ENCODE peak calls at places on chromosomes 5 and 9, in eight cellular contexts. C is BJ, U is PC-3, S is RWPE1, X is heart right ventricle, P is OCI-LY7, N is GM13976, O is H9. V is an unnamed sample.

GRCh38 chr5:108418172-108418571 is 36.3 kb upstream of the FBXL17 start:
- DNase-seq in C (no peak), U (no peak), S (no peak), X (peak), P (no peak), N (no peak), O (no peak), V (no peak)

GRCh38 chr9:2726620-2727335 is 9.5 kb downstream of the KCNV2 start:
- DNase-seq in C (no peak), U (peak), S (no peak), X (no peak), P (no peak), N (no peak), O (no peak), V (no peak)

GRCh38 chr5:89728750-89729149 is 680.8 kb downstream of the CETN3 start:
- DNase-seq in C (no peak), U (no peak), S (no peak), X (no peak), P (no peak), N (no peak), O (no peak), V (no peak)

GRCh38 chr9:22157271-22157670 is 148.2 kb upstream of the CDKN2B start:
- DNase-seq in C (no peak), U (no peak), S (no peak), X (no peak), P (no peak), N (no peak), O (no peak), V (no peak)

GRCh38 chr5:127409236-127409921 is 108.1 kb upstream of the PRRC1 start:
- DNase-seq in C (no peak), U (no peak), S (no peak), X (no peak), P (no peak), N (no peak), O (no peak), V (no peak)

GRCh38 chr5:1228121-1228520 is 2.9 kb downstream of the SLC6A18 start:
- DNase-seq in C (no peak), U (no peak), S (no peak), X (no peak), P (no peak), N (no peak), O (no peak), V (no peak)

GRCh38 chr9:131772940-131773339 is 33.1 kb upstream of the RAPGEF1 start:
- DNase-seq in C (no peak), U (no peak), S (no peak), X (no peak), P (no peak), N (no peak), O (no peak), V (no peak)

GRCh38 chr5:137027758-137028157 is 471.4 kb downstream of the SPOCK1 start:
- DNase-seq in C (no peak), U (no peak), S (no peak), X (no peak), P (no peak), N (no peak), O (no peak), V (no peak)

GRCh38 chr5:4058899-4059298 is 463.3 kb downstream of the IRX1 start:
- DNase-seq in C (no peak), U (no peak), S (peak), X (peak), P (no peak), N (no peak), O (peak), V (no peak)

GRCh38 chr9:113634597-113635515 is 171.3 kb downstream of the RGS3 start:
- DNase-seq in C (no peak), U (no peak), S (no peak), X (no peak), P (no peak), N (no peak), O (no peak), V (no peak)

GRCh38 chr5:140633081-140633471 is at the start of gene CD14:
- DNase-seq in C (no peak), U (peak), S (peak), X (peak), P (no peak), N (no peak), O (no peak), V (no peak)

GRCh38 chr5:134007581-134008256 is 2.9 kb upstream of the VDAC1 start:
- DNase-seq in C (no peak), U (no peak), S (peak), X (no peak), P (no peak), N (no peak), O (peak), V (peak)

GRCh38 chr9:89177401-89178161 is 1.0 kb downstream of the SHC3 start:
- DNase-seq in C (no peak), U (no peak), S (no peak), X (no peak), P (no peak), N (no peak), O (peak), V (peak)

GRCh38 chr9:115442054-115442453 is 324.1 kb upstream of the TNC start:
- DNase-seq in C (no peak), U (no peak), S (no peak), X (no peak), P (no peak), N (no peak), O (no peak), V (no peak)

GRCh38 chr5:52844885-52845284 is 57.2 kb downstream of the ITGA1 start:
- DNase-seq in C (no peak), U (no peak), S (no peak), X (no peak), P (no peak), N (no peak), O (no peak), V (no peak)

GRCh38 chr5:89425062-89425461 is 542.1 kb upstream of the MEF2C start:
- DNase-seq in C (no peak), U (no peak), S (no peak), X (no peak), P (no peak), N (no peak), O (no peak), V (no peak)

GRCh38 chr5:154038604-154039457 is at the start of the genes FAM114A2 and MFAP3:
- DNase-seq in C (no peak), U (peak), S (peak), X (peak), P (peak), N (peak), O (peak), V (peak)

GRCh38 chr5:38465702-38466443 is 90.6 kb downstream of the LIFR start:
- DNase-seq in C (no peak), U (no peak), S (no peak), X (no peak), P (no peak), N (no peak), O (no peak), V (no peak)

GRCh38 chr5:42583322-42583721 is 160.1 kb downstream of the GHR start:
- DNase-seq in C (no peak), U (peak), S (peak), X (peak), P (peak), N (peak), O (peak), V (peak)

GRCh38 chr5:36744678-36745659 is 131.6 kb upstream of the NIPBL start:
- DNase-seq in C (no peak), U (peak), S (peak), X (peak), P (peak), N (peak), O (peak), V (peak)

GRCh38 chr5:178625679-178626483 is 969 bp downstream of the CLK4 start:
- DNase-seq in C (no peak), U (peak), S (no peak), X (no peak), P (peak), N (peak), O (no peak), V (no peak)

GRCh38 chr5:108341866-108342265 is 40.0 kb downstream of the FBXL17 start:
- DNase-seq in C (no peak), U (no peak), S (no peak), X (no peak), P (no peak), N (no peak), O (no peak), V (no peak)

GRCh38 chr9:23851024-23851629 is 25.1 kb upstream of the ELAVL2 start:
- DNase-seq in C (no peak), U (no peak), S (peak), X (no peak), P (no peak), N (no peak), O (peak), V (peak)

GRCh38 chr9:16871358-16872151 is 1.1 kb upstream of the BNC2 start:
- DNase-seq in C (no peak), U (peak), S (peak), X (peak), P (no peak), N (peak), O (peak), V (peak)

GRCh38 chr9:18542837-18543405 is 69.0 kb downstream of the ADAMTSL1 start:
- DNase-seq in C (peak), U (peak), S (no peak), X (no peak), P (no peak), N (no peak), O (no peak), V (no peak)

GRCh38 chr5:6712136-6712581 is 1.1 kb upstream of the TENT4A start:
- DNase-seq in C (no peak), U (peak), S (no peak), X (peak), P (peak), N (peak), O (peak), V (peak)

GRCh38 chr5:10701567-10702039 is 59.4 kb downstream of the DAP start:
- DNase-seq in C (no peak), U (peak), S (peak), X (no peak), P (peak), N (peak), O (no peak), V (peak)

GRCh38 chr9:20408513-20408912 is 213.8 kb downstream of the MLLT3 start:
- DNase-seq in C (no peak), U (no peak), S (no peak), X (no peak), P (no peak), N (no peak), O (no peak), V (peak)

GRCh38 chr9:96441798-96442445 is 8.0 kb upstream of the HABP4 start:
- DNase-seq in C (no peak), U (peak), S (no peak), X (no peak), P (peak), N (peak), O (no peak), V (no peak)

GRCh38 chr5:149913449-149914419 is 30.9 kb downstream of the PDE6A start:
- DNase-seq in C (no peak), U (no peak), S (no peak), X (no peak), P (peak), N (no peak), O (no peak), V (no peak)

GRCh38 chr5:30650311-30650710 is 543.2 kb upstream of the CDH6 start:
- DNase-seq in C (no peak), U (peak), S (no peak), X (no peak), P (no peak), N (no peak), O (no peak), V (no peak)

GRCh38 chr5:76762484-76762883 is 46.6 kb downstream of the F2R start:
- DNase-seq in C (no peak), U (no peak), S (no peak), X (no peak), P (no peak), N (no peak), O (no peak), V (no peak)

GRCh38 chr5:125981016-125981415 is 442.2 kb upstream of the GRAMD2B start:
- DNase-seq in C (no peak), U (no peak), S (no peak), X (peak), P (no peak), N (no peak), O (no peak), V (no peak)

GRCh38 chr5:35794688-35795375 is 61.9 kb upstream of the IL7R start:
- DNase-seq in C (no peak), U (no peak), S (no peak), X (no peak), P (no peak), N (no peak), O (no peak), V (no peak)

GRCh38 chr5:109533847-109534272 is 124.1 kb upstream of the PJA2 start:
- DNase-seq in C (peak), U (peak), S (no peak), X (no peak), P (no peak), N (no peak), O (no peak), V (no peak)

GRCh38 chr5:125412561-125413535 is 666.4 kb upstream of the ZNF608 start:
- DNase-seq in C (no peak), U (peak), S (peak), X (peak), P (peak), N (peak), O (peak), V (peak)

GRCh38 chr9:105244996-105245719 is 707 bp downstream of the SLC44A1 start:
- DNase-seq in C (no peak), U (peak), S (peak), X (peak), P (peak), N (peak), O (peak), V (peak)

GRCh38 chr5:168046163-168046562 is 245.3 kb upstream of the WWC1 start:
- DNase-seq in C (no peak), U (no peak), S (no peak), X (no peak), P (no peak), N (no peak), O (no peak), V (no peak)

GRCh38 chr9:134294228-134295071 is 31.8 kb upstream of the RXRA start:
- DNase-seq in C (no peak), U (no peak), S (no peak), X (peak), P (no peak), N (no peak), O (no peak), V (peak)

GRCh38 chr9:109192732-109193361 is 25.8 kb upstream of the FRRS1L start:
- DNase-seq in C (no peak), U (peak), S (no peak), X (no peak), P (no peak), N (peak), O (peak), V (peak)
- TF ChIP-seq CTCF in C (peak), U (peak), S (peak), X (peak), P (peak), N (peak), O (peak), V (peak)

DNA sequence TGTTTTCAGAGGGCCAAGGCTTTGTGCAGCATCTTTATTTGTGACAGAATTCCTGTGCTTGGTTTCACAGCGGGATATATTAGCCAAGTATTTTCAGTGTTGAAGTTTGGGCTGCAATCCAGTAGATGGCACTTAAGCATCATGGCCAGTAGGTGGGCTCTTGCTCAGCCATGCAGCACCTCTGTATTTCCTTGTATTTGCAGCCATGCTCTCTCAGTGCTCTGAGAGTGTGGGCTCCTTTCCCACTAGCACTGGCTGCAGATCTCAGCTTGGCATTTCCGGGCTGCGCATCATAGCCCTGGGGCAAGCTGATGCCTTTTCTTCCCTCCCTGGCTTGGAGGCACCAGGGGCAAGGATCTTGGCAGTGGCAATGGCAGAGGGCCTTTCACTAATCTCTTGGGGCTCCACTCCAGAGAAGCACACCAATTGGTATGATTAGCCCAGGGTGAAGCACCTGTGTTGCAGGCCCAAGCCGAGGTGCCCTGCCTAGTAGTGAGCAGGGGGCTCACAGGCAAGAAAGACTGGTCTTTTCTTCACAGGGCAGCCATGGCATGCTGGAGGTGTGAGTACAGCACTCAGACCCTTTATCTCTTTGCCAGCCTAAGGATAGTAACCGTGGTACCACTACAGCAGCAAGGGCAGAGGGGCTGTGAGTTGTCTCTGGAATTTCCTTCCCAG is 48.3 kb downstream of the SLCO6A1 start:
- DNase-seq in C (no peak), U (peak), S (no peak), X (no peak), P (no peak), N (no peak), O (peak), V (no peak)
- TF ChIP-seq CTCF in C (no peak), U (peak), S (no peak), X (no peak), P (no peak), N (peak), O (peak), V (no peak)

GRCh38 chr5:104815212-104815611 is 1252.6 kb upstream of the NUDT12 start:
- DNase-seq in C (no peak), U (no peak), S (no peak), X (no peak), P (no peak), N (no peak), O (no peak), V (no peak)

GRCh38 chr5:104817127-104817526 is 1254.5 kb upstream of the NUDT12 start:
- DNase-seq in C (no peak), U (peak), S (no peak), X (no peak), P (no peak), N (no peak), O (no peak), V (no peak)
- TF ChIP-seq CTCF in C (no peak), U (no peak), S (no peak), X (no peak), P (no peak), N (no peak), O (no peak), V (no peak)

GRCh38 chr5:93791520-93791972 is 50.1 kb upstream of the POU5F2 start:
- DNase-seq in C (no peak), U (no peak), S (no peak), X (no peak), P (no peak), N (no peak), O (no peak), V (no peak)
- TF ChIP-seq CTCF in C (no peak), U (no peak), S (no peak), X (no peak), P (no peak), N (no peak), O (no peak), V (no peak)

V was measured in nephron progenitor cell.